ENCODE peak calls at places on chromosomes 16 and 17, in four cellular contexts. D, S, G and M are unnamed samples.

GRCh38 chr16:67022531-67023214 is 6.3 kb upstream of the CBFB start:
- DNase-seq in D (peak), G (no peak), S (no peak), M (no peak)

GRCh38 chr17:69870091-69870530 is 204.9 kb upstream of the KCNJ16 start:
- DNase-seq in D (peak), S (peak), G (no peak), M (no peak)

GRCh38 chr17:73820686-73821448 is 176.6 kb upstream of the SDK2 start:
- DNase-seq in D (no peak), G (no peak), S (no peak), M (no peak)

GRCh38 chr17:2949469-2950044 is 113.8 kb downstream of the OR1D5 start:
- DNase-seq in S (no peak), D (peak), G (no peak), M (no peak)

GRCh38 chr17:76079577-76080206 is 710 bp downstream of the ZACN start:
- DNase-seq in G (no peak), S (no peak), D (no peak), M (no peak)

GRCh38 chr17:69501591-69502468 is 87.3 kb downstream of the MAP2K6 start:
- DNase-seq in G (no peak), S (peak), D (peak), M (no peak)

GRCh38 chr16:29029168-29029994 is 44.5 kb downstream of the LAT start:
- DNase-seq in D (peak), S (peak), G (no peak), M (peak)

GRCh38 chr17:82487898-82488297 is 29.4 kb downstream of the NARF start:
- DNase-seq in S (no peak), G (no peak), D (no peak), M (no peak)

GRCh38 chr16:68406458-68407041 is 41.8 kb downstream of the SMPD3 start:
- DNase-seq in D (no peak), S (no peak), G (no peak), M (no peak)

GRCh38 chr16:80824623-80825364 is 20.4 kb upstream of the CDYL2 start:
- DNase-seq in D (peak), S (peak), G (peak), M (peak)

GRCh38 chr16:57603110-57604024 is 25.1 kb upstream of the ADGRG1 start:
- DNase-seq in D (no peak), G (no peak), S (no peak), M (no peak)

GRCh38 chr16:8194795-8195194 is 395.5 kb downstream of the TMEM114 start:
- DNase-seq in S (no peak), D (no peak), G (no peak), M (no peak)

GRCh38 chr17:82889496-82890338 is 49.9 kb upstream of the ZNF750 start:
- DNase-seq in S (no peak), D (no peak), G (no peak), M (no peak)

GRCh38 chr17:31680126-31680525 is 178.9 kb downstream of the COPRS start:
- DNase-seq in S (peak), G (no peak), D (no peak), M (peak)

GRCh38 chr16:4597174-4597573 is 17.5 kb downstream of the UBALD1 start:
- DNase-seq in G (no peak), D (no peak), S (no peak), M (no peak)

GRCh38 chr17:80603380-80603779 is 58.7 kb downstream of the RPTOR start:
- DNase-seq in G (no peak), S (no peak), D (no peak), M (no peak)

GRCh38 chr17:58249270-58250133 is 11.1 kb downstream of the LPO start:
- DNase-seq in D (peak), S (peak), G (peak), M (peak)

GRCh38 chr16:88838566-88838965 is 18.2 kb downstream of the GALNS start:
- DNase-seq in G (no peak), D (no peak), S (no peak), M (no peak)

GRCh38 chr16:88839745-88840588 is 16.8 kb downstream of the GALNS start:
- DNase-seq in D (no peak), G (no peak), S (no peak), M (no peak)

GRCh38 chr16:88837806-88838205 is 18.9 kb downstream of the GALNS start:
- DNase-seq in G (no peak), S (no peak), D (no peak), M (no peak)

GRCh38 chr16:88840589-88841215 is 16.0 kb downstream of the GALNS start:
- DNase-seq in D (no peak), S (no peak), G (no peak), M (no peak)

DNA sequence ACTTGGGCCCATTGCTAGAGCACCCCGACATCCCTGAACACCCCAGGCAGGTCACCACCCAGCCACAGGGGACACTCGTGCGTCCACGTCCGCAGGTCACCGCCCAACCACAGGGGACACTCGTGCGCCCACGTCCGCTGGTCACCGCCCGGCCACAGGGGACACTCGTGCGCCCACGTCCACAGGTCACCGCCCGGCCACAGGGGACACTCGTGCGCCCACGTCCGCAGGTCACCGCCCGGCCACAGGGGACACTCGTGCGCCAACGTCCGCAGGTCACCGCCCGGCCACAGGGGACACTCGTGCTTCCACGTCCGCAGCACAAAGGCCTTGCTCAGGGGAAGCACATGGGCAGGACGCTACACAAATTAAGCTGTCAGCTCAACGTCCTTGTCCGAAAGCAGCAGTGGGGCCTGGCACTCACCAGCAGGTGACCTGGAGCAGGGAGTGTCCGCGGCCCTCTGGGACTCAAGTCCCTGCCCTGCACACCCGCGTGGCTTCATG is 17.7 kb downstream of the GALNS start:
- DNase-seq in D (no peak), G (no peak), S (no peak), M (no peak)
- TF ChIP-seq CTCF in D (no peak), G (no peak), S (no peak), M (no peak)

DNA sequence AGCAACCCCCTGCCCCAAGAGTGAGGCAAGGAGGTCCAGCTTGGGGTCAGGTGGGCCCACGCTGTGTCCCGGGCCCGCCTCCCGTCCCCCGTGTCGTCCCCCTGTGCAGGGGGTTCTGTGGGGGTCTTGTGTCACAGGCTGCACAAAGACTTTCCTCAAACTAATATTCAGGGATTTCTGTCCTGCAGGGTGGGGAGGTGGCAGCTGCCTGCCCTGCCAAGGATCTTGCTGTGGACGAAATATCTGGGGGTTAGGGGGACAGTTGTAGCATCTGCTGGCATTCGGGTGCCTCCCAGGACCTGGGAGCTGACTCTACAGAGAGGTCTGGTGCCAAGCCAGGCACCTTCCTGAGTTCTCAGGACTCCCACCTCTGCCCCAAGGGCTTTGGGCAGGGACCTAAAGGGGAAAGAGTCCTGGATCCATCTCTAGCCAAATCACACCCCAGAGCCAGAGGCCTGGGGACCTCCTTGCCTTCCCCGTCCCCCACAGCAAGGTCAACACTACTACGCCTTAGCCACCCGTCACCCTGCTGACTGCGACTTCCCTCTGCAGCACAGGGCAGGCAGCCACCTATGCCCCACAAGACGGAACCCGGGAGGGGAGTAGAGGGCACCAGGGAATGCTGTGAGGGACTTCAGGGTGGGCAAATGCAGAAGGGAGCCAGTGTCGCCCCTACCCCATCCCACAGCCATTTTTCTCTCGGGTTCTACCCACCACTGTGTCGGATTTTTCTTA is 59.3 kb downstream of the TMEM132E start:
- DNase-seq in G (no peak), D (no peak), S (no peak), M (no peak)
- TF ChIP-seq CTCF in G (no peak), D (no peak), S (no peak), M (no peak)

DNA sequence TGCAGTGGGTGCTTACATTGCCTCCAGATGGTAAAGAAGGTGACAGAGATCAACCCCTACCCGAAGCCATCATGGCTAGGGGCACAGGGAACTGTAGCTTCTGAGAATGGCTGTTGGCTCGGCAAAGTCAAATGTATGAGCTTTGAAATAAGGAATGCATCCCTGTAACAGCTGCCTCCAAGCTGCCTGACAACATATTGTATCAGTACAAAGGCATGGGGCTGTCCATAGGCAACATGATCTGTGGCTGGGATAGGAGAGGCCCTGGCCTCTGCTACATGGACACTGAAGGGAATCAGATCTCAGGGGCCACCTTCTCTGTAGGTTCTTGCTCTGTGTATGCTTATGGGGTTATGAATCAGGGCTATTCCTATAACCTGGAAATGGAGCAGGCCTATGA is 119.2 kb upstream of the NETO2 start:
- DNase-seq in D (no peak), G (no peak), S (no peak), M (no peak)
- TF ChIP-seq CTCF in D (no peak), G (no peak), S (no peak), M (no peak)

GRCh38 chr16:72428611-72429376 is 256.8 kb upstream of the PMFBP1 start:
- DNase-seq in S (no peak), G (no peak), D (no peak), M (no peak)
- TF ChIP-seq CTCF in S (no peak), G (no peak), D (no peak), M (no peak)

DNA sequence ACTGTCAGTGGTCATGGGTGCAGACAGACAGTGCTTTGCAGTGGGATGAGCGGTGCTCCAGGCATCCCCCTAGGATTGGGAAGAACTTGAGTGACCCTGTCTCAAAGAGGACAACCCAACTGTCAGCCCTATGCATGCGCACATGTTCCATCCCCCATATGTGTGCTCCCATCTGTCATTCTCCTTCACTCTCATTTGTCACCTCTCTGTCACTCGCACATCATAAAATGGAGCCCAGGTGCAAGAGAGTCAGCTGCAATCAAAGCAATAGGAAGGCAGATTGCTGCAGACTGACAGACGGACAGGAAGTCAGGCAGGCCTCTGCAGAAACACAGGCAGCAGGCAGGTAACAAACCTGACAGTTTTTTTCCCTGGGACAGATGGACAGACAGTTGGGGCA is 101.8 kb upstream of the CCL1 start:
- DNase-seq in D (no peak), S (no peak), G (no peak), M (no peak)
- TF ChIP-seq CTCF in D (no peak), S (no peak), G (no peak), M (no peak)

GRCh38 chr17:7840875-7841274 is 6.9 kb downstream of the KDM6B start:
- DNase-seq in G (no peak), D (no peak), S (no peak), M (no peak)

GRCh38 chr17:7841309-7841621 is 7.2 kb downstream of the KDM6B start:
- DNase-seq in S (no peak), D (no peak), G (no peak), M (no peak)

GRCh38 chr17:7842950-7843535 is 9.0 kb downstream of the KDM6B start:
- DNase-seq in D (peak), G (peak), S (no peak), M (no peak)

GRCh38 chr17:7842380-7842949 is 8.4 kb downstream of the KDM6B start:
- DNase-seq in D (peak), S (peak), G (peak), M (peak)

DNA sequence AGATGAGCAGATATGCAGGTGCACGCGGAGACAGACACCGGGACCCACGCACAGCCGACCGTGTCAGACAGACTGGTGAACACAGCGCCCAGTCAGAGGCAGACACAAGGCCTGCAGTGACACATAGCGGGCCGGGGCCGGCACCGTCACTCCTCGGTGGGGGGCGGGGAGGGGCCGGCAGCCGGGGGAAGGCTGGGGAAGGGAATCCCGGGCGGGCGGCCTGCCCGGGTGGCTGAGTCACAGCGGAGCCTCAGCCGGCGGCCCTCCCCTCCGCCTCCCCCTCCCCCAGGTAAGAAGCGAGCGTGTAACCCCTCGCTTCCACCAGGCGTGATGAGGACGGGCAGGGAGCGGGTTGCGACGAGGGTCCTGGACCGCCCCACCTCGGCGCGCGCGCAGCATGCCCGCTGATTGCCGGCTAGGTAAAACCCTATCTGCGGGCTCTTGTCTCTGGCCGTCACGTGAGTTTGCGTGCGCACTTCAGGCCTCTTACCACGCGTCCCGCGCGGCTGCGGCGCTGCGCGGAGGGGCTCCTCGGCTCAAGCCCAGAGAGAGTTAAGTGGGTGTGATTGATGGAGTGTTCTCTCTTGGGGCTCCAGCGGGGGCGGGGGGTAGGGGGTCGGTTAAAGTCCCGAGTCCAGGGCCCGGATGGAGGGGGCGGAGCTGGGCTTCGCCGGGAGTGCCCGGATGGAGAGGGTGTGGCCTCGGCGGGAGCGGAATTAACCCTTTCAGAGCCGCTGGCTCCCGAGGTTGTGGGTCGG is 7.8 kb downstream of the KDM6B start:
- DNase-seq in G (peak), S (peak), D (peak), M (peak)
- TF ChIP-seq CTCF in G (peak), S (peak), D (no peak), M (no peak)

GRCh38 chr17:10460062-10460461 is 9.3 kb downstream of the MYH4 start:
- DNase-seq in D (no peak), G (no peak), S (no peak), M (no peak)

GRCh38 chr17:10457952-10458351 is 11.4 kb downstream of the MYH4 start:
- DNase-seq in D (no peak), G (no peak), S (no peak), M (no peak)

GRCh38 chr17:10463402-10463801 is 6.0 kb downstream of the MYH4 start:
- DNase-seq in G (no peak), D (no peak), S (no peak), M (no peak)
- TF ChIP-seq CTCF in G (no peak), D (no peak), S (no peak), M (no peak)

DNA sequence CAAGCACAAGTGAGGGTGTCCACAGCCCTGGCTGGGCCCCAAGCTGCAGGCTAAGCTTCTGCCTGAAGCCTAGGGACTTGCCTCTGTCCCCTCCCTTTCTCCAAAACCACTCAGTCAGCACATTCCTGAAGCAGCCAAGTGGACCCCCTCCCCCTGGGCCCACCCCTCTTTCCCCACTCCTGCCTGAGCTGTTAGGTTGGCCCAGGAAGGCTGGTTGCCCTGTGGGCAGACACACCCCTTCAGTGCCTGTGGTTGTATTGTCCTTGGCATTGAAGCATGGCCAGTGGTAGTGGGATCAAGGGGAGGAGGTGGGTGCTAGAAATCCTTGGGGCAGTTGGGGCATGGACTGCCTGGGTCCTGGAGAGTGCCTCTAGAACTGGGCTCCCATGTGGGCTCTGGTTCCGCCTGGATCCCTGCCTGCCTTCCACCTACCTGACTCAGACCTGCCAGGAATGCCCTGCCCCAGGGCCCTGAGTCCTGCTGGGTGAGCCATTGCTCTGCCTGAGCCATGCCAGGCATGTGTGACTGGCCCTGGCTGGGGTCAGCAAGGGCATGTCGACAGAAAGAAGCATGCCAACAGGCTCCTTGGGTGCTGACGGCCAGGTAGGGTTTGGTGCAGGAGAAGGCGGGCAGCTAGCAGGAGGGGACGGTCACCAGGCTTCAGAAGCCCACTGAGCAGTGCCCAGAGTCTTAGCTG is 2.1 kb downstream of the TRAF4 start:
- DNase-seq in D (no peak), S (no peak), G (no peak), M (no peak)
- TF ChIP-seq CTCF in D (no peak), S (no peak), G (no peak), M (no peak)